ENCODE peak calls at places on chromosomes 12 and 14, in five cellular contexts. One of them, this sample, is unnamed.

GRCh38 chr14:69901113-69901951 is 22.1 kb downstream of the SMOC1 start:
- DNase-seq in NCI-H1417: no peak
- DNase-seq in pancreas: no peak
- DNase-seq in cardiac muscle cell: no peak
- DNase-seq in HS-5: no peak
- DNase-seq in this sample: no peak

GRCh38 chr12:22684526-22685118 is 59.7 kb downstream of the ETNK1 start:
- DNase-seq in pancreas: no peak
- DNase-seq in NCI-H1417: peak
- DNase-seq in cardiac muscle cell: peak
- DNase-seq in HS-5: no peak
- DNase-seq in this sample: no peak

GRCh38 chr14:90409209-90409730 is 12.4 kb downstream of the CALM1 start:
- DNase-seq in HS-5: peak
- DNase-seq in cardiac muscle cell: no peak
- DNase-seq in pancreas: no peak
- DNase-seq in NCI-H1417: no peak
- DNase-seq in this sample: no peak

GRCh38 chr12:62848418-62848817 is 86.5 kb downstream of the PPM1H start:
- DNase-seq in HS-5: peak
- DNase-seq in NCI-H1417: no peak
- DNase-seq in pancreas: no peak
- DNase-seq in cardiac muscle cell: no peak
- DNase-seq in this sample: no peak

GRCh38 chr14:74616996-74617700 is 5.1 kb upstream of the LTBP2 start:
- DNase-seq in NCI-H1417: no peak
- DNase-seq in pancreas: no peak
- DNase-seq in cardiac muscle cell: no peak
- DNase-seq in HS-5: no peak
- DNase-seq in this sample: no peak

GRCh38 chr14:92647499-92648279 is 100.7 kb downstream of the LGMN start:
- DNase-seq in cardiac muscle cell: no peak
- DNase-seq in NCI-H1417: no peak
- DNase-seq in pancreas: no peak
- DNase-seq in HS-5: peak
- DNase-seq in this sample: no peak

GRCh38 chr14:91164676-91165075 is 50.8 kb downstream of the DGLUCY start:
- DNase-seq in NCI-H1417: no peak
- DNase-seq in HS-5: no peak
- DNase-seq in pancreas: peak
- DNase-seq in cardiac muscle cell: no peak
- DNase-seq in this sample: no peak

GRCh38 chr14:49692191-49692757 is 646 bp upstream of the KLHDC1 start:
- DNase-seq in NCI-H1417: no peak
- DNase-seq in pancreas: no peak
- DNase-seq in cardiac muscle cell: no peak
- DNase-seq in HS-5: no peak
- DNase-seq in this sample: no peak

GRCh38 chr12:63306476-63306875 is 155.5 kb upstream of the AVPR1A start:
- DNase-seq in cardiac muscle cell: no peak
- DNase-seq in pancreas: no peak
- DNase-seq in HS-5: no peak
- DNase-seq in NCI-H1417: peak
- DNase-seq in this sample: no peak

GRCh38 chr14:71206766-71207371 is 299.6 kb downstream of the PCNX1 start:
- DNase-seq in pancreas: peak
- DNase-seq in HS-5: peak
- DNase-seq in NCI-H1417: no peak
- DNase-seq in cardiac muscle cell: no peak
- DNase-seq in this sample: no peak

GRCh38 chr12:27899151-27899661 is 73.3 kb downstream of the PTHLH start:
- DNase-seq in cardiac muscle cell: peak
- DNase-seq in HS-5: peak
- DNase-seq in pancreas: no peak
- DNase-seq in NCI-H1417: no peak
- DNase-seq in this sample: no peak

GRCh38 chr12:52356031-52356761 is 11.1 kb downstream of the KRT85 start:
- DNase-seq in HS-5: no peak
- DNase-seq in cardiac muscle cell: no peak
- DNase-seq in NCI-H1417: no peak
- DNase-seq in pancreas: no peak
- DNase-seq in this sample: no peak

GRCh38 chr14:63045612-63046320 is 508 bp upstream of the KCNH5 start:
- DNase-seq in pancreas: peak
- DNase-seq in HS-5: no peak
- DNase-seq in NCI-H1417: peak
- DNase-seq in cardiac muscle cell: peak
- DNase-seq in this sample: no peak

GRCh38 chr12:102061096-102061555 is 665 bp downstream of the WASHC3 start:
- DNase-seq in pancreas: no peak
- DNase-seq in HS-5: peak
- DNase-seq in NCI-H1417: peak
- DNase-seq in cardiac muscle cell: no peak
- DNase-seq in this sample: no peak

GRCh38 chr12:54608156-54608555 is 19.7 kb upstream of the PPP1R1A start:
- DNase-seq in pancreas: no peak
- DNase-seq in HS-5: no peak
- DNase-seq in NCI-H1417: no peak
- DNase-seq in cardiac muscle cell: no peak
- DNase-seq in this sample: no peak

GRCh38 chr12:117876492-117876816 is 92.3 kb downstream of the KSR2 start:
- DNase-seq in pancreas: no peak
- DNase-seq in cardiac muscle cell: no peak
- DNase-seq in HS-5: no peak
- DNase-seq in NCI-H1417: no peak
- DNase-seq in this sample: no peak

GRCh38 chr12:111439657-111440151 is 34.0 kb downstream of the SH2B3 start:
- DNase-seq in pancreas: no peak
- DNase-seq in NCI-H1417: no peak
- DNase-seq in HS-5: no peak
- DNase-seq in cardiac muscle cell: no peak
- DNase-seq in this sample: no peak

GRCh38 chr12:121776190-121777098 is 17.0 kb downstream of the RHOF start:
- DNase-seq in cardiac muscle cell: peak
- DNase-seq in pancreas: peak
- DNase-seq in HS-5: no peak
- DNase-seq in NCI-H1417: peak
- DNase-seq in this sample: peak

GRCh38 chr12:40224439-40225291 is at the start of gene LRRK2:
- DNase-seq in pancreas: peak
- DNase-seq in NCI-H1417: no peak
- DNase-seq in cardiac muscle cell: peak
- DNase-seq in HS-5: no peak
- DNase-seq in this sample: peak

GRCh38 chr12:121628536-121628935 is 2.2 kb downstream of the ORAI1 start:
- DNase-seq in cardiac muscle cell: no peak
- DNase-seq in pancreas: no peak
- DNase-seq in HS-5: no peak
- DNase-seq in NCI-H1417: no peak
- DNase-seq in this sample: no peak

GRCh38 chr12:47033081-47033480 is 46.3 kb upstream of the PCED1B start:
- DNase-seq in pancreas: no peak
- DNase-seq in HS-5: no peak
- DNase-seq in NCI-H1417: no peak
- DNase-seq in cardiac muscle cell: no peak
- DNase-seq in this sample: no peak

GRCh38 chr14:66507181-66507721 is 696 bp upstream of the GPHN start:
- DNase-seq in HS-5: peak
- DNase-seq in pancreas: no peak
- DNase-seq in cardiac muscle cell: no peak
- DNase-seq in NCI-H1417: peak
- DNase-seq in this sample: no peak

GRCh38 chr14:36450550-36450949 is 69.5 kb downstream of the NKX2-1 start:
- DNase-seq in pancreas: no peak
- DNase-seq in cardiac muscle cell: no peak
- DNase-seq in HS-5: no peak
- DNase-seq in NCI-H1417: no peak
- DNase-seq in this sample: no peak

GRCh38 chr12:38921025-38921677 is 15.8 kb upstream of the CPNE8 start:
- DNase-seq in HS-5: peak
- DNase-seq in cardiac muscle cell: peak
- DNase-seq in NCI-H1417: peak
- DNase-seq in pancreas: peak
- DNase-seq in this sample: no peak

GRCh38 chr12:60196366-60196765 is 600.5 kb downstream of the SLC16A7 start:
- DNase-seq in NCI-H1417: no peak
- DNase-seq in pancreas: no peak
- DNase-seq in cardiac muscle cell: no peak
- DNase-seq in HS-5: no peak
- DNase-seq in this sample: no peak

GRCh38 chr12:98188649-98189048 is 326.7 kb upstream of the TMPO start:
- DNase-seq in HS-5: no peak
- DNase-seq in cardiac muscle cell: no peak
- DNase-seq in pancreas: no peak
- DNase-seq in NCI-H1417: no peak
- DNase-seq in this sample: no peak

GRCh38 chr14:25006961-25007795 is 42.8 kb downstream of the STXBP6 start:
- DNase-seq in NCI-H1417: no peak
- DNase-seq in HS-5: peak
- DNase-seq in pancreas: no peak
- DNase-seq in cardiac muscle cell: no peak
- DNase-seq in this sample: no peak

GRCh38 chr14:72883963-72884362 is 9.9 kb downstream of the DPF3 start:
- DNase-seq in HS-5: no peak
- DNase-seq in pancreas: no peak
- DNase-seq in cardiac muscle cell: no peak
- DNase-seq in NCI-H1417: no peak
- DNase-seq in this sample: no peak

GRCh38 chr12:103494388-103494787 is 1.4 kb downstream of the C12orf42 start:
- DNase-seq in NCI-H1417: no peak
- DNase-seq in HS-5: no peak
- DNase-seq in cardiac muscle cell: no peak
- DNase-seq in pancreas: no peak
- DNase-seq in this sample: no peak

GRCh38 chr12:47755655-47756562 is 2.8 kb downstream of the RAPGEF3 start:
- DNase-seq in pancreas: no peak
- DNase-seq in cardiac muscle cell: no peak
- DNase-seq in NCI-H1417: no peak
- DNase-seq in HS-5: no peak
- DNase-seq in this sample: no peak

GRCh38 chr14:103103461-103104388 is 9.2 kb downstream of the EXOC3L4 start:
- DNase-seq in NCI-H1417: peak
- DNase-seq in HS-5: no peak
- DNase-seq in cardiac muscle cell: peak
- DNase-seq in pancreas: peak
- DNase-seq in this sample: no peak

GRCh38 chr14:77186911-77187648 is 5.5 kb downstream of the TMEM63C start:
- DNase-seq in pancreas: peak
- DNase-seq in cardiac muscle cell: peak
- DNase-seq in HS-5: no peak
- DNase-seq in NCI-H1417: peak
- DNase-seq in this sample: no peak

GRCh38 chr12:96502949-96503532 is 13.7 kb downstream of the CFAP54 start:
- DNase-seq in NCI-H1417: no peak
- DNase-seq in cardiac muscle cell: no peak
- DNase-seq in pancreas: no peak
- DNase-seq in HS-5: no peak
- DNase-seq in this sample: no peak

This sample was measured in stimulated activated CD8-positive, alpha-beta memory T cell treated with anti-CD3 and anti-CD28 coated beads, Interleukin-12 subunit alpha, Interleukin-12 subunit beta, amount 100 ng/mL, for 1 hour.